ENCODE peak calls at places on chromosomes 11 and 22, in four cellular contexts. Y is aorta, G is cardiac muscle cell, D is tibial artery. A is an unnamed sample.
A peak's percentile ranks its signal among the peaks of the same experiment; 100 is the strongest.

GRCh38 chr11:78860720-78861422 is 286.2 kb upstream of the NARS2 start:
- DNase-seq in D (no peak), G (peak; percentile 63), Y (no peak), A (no peak)

GRCh38 chr11:1761857-1762536 is 1.7 kb downstream of the CTSD start:
- DNase-seq in G (no peak), Y (peak; percentile 70), D (no peak), A (no peak)

GRCh38 chr11:64864473-64865285 is 13.7 kb downstream of the EHD1 start:
- DNase-seq in D (peak; percentile 97), G (peak; percentile 88), Y (peak; percentile 93), A (peak; percentile 94)

GRCh38 chr11:93817426-93818348 is 32.7 kb downstream of the VSTM5 start:
- DNase-seq in D (no peak), G (no peak), Y (no peak), A (no peak)

GRCh38 chr11:1837171-1838076 is 1.4 kb upstream of the TNNI2 start:
- DNase-seq in D (no peak), Y (peak; percentile 90), G (peak; percentile 74), A (peak; percentile 82)

GRCh38 chr22:46815132-46815531 is 52.7 kb downstream of the TBC1D22A start:
- DNase-seq in G (no peak), D (peak; percentile 19), Y (peak; percentile 59), A (no peak)

GRCh38 chr11:76578655-76579046 is 91.9 kb downstream of the LRRC32 start:
- DNase-seq in G (no peak), Y (peak; percentile 85), D (peak; percentile 85), A (no peak)

GRCh38 chr11:118295834-118296454 is 8.6 kb upstream of the CD3E start:
- DNase-seq in Y (no peak), G (peak; percentile 41), D (no peak), A (no peak)

GRCh38 chr22:17788023-17788330 is 13.7 kb upstream of the BID start:
- DNase-seq in Y (no peak), D (no peak), G (no peak), A (no peak)

GRCh38 chr11:70580036-70580805 is 181.9 kb downstream of the CTTN start:
- DNase-seq in G (peak; percentile 22), D (peak; percentile 60), Y (peak; percentile 72), A (peak; percentile 44)

GRCh38 chr11:106644824-106645223 is 373.5 kb downstream of the GUCY1A2 start:
- DNase-seq in G (peak; percentile 46), D (no peak), Y (no peak), A (no peak)

GRCh38 chr11:645536-645935 is 8.5 kb downstream of the DRD4 start:
- DNase-seq in G (no peak), D (no peak), Y (no peak), A (no peak)

GRCh38 chr11:71080239-71081097 is 171.9 kb downstream of the SHANK2 start:
- DNase-seq in G (peak; percentile 78), D (no peak), Y (no peak), A (peak; percentile 85)

GRCh38 chr11:119625206-119625988 is 103.6 kb downstream of the NECTIN1 start:
- DNase-seq in Y (no peak), G (peak; percentile 37), D (no peak), A (peak; percentile 39)

GRCh38 chr11:114098927-114099326 is 39.4 kb downstream of the ZBTB16 start:
- DNase-seq in Y (no peak), G (no peak), D (no peak), A (no peak)
- H3K27ac ChIP-seq in Y (no peak overlapping the region), G (no peak overlapping the region), D (peak overlapping the region; percentile 39), A (no peak overlapping the region)

DNA sequence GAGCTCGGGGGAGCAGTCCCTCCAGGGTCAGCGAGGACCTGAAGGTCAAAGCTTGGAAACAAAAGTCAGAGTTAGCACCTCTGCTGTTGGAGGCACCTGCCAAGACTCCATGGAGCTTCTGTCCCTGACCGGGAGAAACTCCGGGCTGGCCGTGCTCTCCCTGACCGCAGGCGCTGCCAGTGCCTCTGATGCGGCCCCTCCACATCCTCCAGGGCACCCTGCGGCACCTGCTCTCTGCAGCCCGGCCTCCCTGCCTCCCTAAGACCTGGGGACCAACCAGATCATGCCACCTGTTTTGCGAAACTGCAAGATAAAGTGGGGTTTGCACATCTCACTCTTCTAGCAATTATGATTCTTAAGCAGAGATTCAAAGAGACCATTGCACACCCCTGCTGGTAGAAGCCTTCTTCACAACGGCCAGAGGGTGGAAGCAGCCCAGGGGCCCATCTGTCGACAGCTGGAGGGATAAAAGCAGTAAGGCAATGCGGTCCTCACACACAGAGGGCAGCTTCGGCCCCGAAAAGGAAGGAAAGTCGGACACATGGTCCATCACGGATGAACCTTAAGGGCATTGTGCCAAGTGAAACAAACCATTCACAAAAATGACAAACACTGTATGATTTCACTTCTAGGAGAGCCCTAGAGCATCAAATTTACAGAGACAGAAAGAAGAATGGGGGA is 477.1 kb downstream of the BRD1 start:
- DNase-seq in Y (no peak), G (no peak), D (peak; percentile 47), A (no peak)
- H3K4me3 ChIP-seq in Y (no peak overlapping the region), G (no peak overlapping the region), D (no peak overlapping the region), A (no peak overlapping the region)

GRCh38 chr22:27905638-27906037 is 13.4 kb downstream of the PITPNB start:
- DNase-seq in Y (no peak), G (peak; percentile 66), D (no peak), A (no peak)
- H3K27ac ChIP-seq in Y (no peak overlapping the region), G (peak overlapping the region; percentile 74), D (no peak overlapping the region), A (no peak overlapping the region)

DNA sequence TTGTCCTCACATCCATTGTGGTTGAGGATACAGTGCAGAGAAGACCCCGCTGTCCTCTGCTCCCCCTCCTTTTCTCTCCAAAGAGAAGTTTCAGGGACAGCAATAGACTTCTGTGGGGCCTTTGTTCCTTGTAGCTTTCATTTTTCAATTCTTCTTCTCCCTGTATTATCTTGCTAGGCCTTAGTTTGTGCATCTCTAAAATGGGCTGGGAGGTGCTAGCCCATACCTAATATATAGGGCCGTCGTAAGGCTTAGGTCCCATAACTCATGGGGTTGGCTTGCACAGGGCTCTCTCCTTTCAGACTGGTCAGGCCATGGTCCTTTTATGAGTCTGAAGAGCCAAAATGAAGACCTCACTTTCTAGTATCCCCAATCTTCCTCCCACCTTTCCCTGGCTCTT is 33.0 kb downstream of the ZBTB16 start:
- DNase-seq in G (no peak), D (no peak), Y (no peak), A (no peak)
- H3K4me3 ChIP-seq in G (no peak overlapping the region), D (peak overlapping the region; percentile 34), Y (no peak overlapping the region), A (no peak overlapping the region)

GRCh38 chr11:130670200-130670599 is 221.8 kb downstream of the ADAMTS15 start:
- DNase-seq in Y (no peak), G (no peak), D (no peak), A (no peak)
- H3K27ac ChIP-seq in Y (no peak overlapping the region), G (no peak overlapping the region), D (no peak overlapping the region), A (peak overlapping the region; percentile 85)

GRCh38 chr22:45413013-45413367 is 409 bp downstream of the SMC1B start:
- DNase-seq in D (no peak), Y (no peak), G (no peak), A (no peak)
- H3K4me3 ChIP-seq in D (peak overlapping the region; percentile 51), Y (no peak overlapping the region), G (no peak overlapping the region), A (peak overlapping the region; percentile 48)

GRCh38 chr11:103499710-103500340 is 390.6 kb downstream of the DYNC2H1 start:
- DNase-seq in G (no peak), D (no peak), Y (no peak), A (no peak)
- H3K27ac ChIP-seq in G (no peak overlapping the region), D (no peak overlapping the region), Y (no peak overlapping the region), A (no peak overlapping the region)

GRCh38 chr11:86574493-86575207 is 97.8 kb downstream of the ME3 start:
- DNase-seq in G (peak; percentile 29), D (no peak), Y (no peak), A (no peak)

GRCh38 chr11:86570020-86570419 is 102.4 kb downstream of the ME3 start:
- DNase-seq in G (no peak), D (no peak), Y (no peak), A (no peak)

GRCh38 chr11:86569109-86569508 is 103.3 kb downstream of the ME3 start:
- DNase-seq in G (no peak), Y (no peak), D (no peak), A (no peak)

GRCh38 chr11:86571273-86571948 is 101.0 kb downstream of the ME3 start:
- DNase-seq in G (peak; percentile 26), Y (no peak), D (no peak), A (no peak)

DNA sequence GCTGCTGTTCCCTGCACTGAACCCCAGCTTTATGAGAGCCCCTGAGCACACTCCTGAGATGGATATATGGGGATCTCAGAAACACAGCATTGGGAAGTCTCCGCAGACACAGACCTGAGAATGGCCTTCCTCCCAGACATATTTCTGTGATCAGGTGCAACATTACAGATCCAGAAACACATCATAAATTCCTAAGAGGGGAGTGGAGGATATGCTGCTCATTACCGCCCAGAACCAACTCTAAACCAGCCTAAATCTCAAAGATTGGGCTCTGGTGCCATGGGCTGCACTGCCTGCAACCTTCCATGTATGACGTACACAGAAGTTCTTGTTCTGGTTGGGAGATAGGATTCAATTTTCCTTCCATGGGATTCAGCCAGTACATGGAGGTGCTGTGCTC is 102.0 kb downstream of the ME3 start:
- DNase-seq in Y (no peak), G (no peak), D (no peak), A (no peak)
- H3K4me3 ChIP-seq in Y (no peak overlapping the region), G (no peak overlapping the region), D (no peak overlapping the region), A (no peak overlapping the region)

GRCh38 chr11:61955416-61956135 is 5.4 kb downstream of the BEST1 start:
- DNase-seq in G (peak; percentile 45), Y (peak; percentile 81), D (peak; percentile 70), A (no peak)
- H3K27ac ChIP-seq in G (no peak overlapping the region), Y (no peak overlapping the region), D (peak overlapping the region; percentile 56), A (peak overlapping the region; percentile 72)

GRCh38 chr22:41288245-41288946 is 2.4 kb upstream of the RANGAP1 start:
- DNase-seq in D (no peak), Y (no peak), G (peak; percentile 64), A (peak; percentile 69)
- H3K4me3 ChIP-seq in D (no peak overlapping the region), Y (no peak overlapping the region), G (no peak overlapping the region), A (no peak overlapping the region)

A was measured in sigmoid colon.